ENCODE peak calls at places on chromosomes 7 and 10, in ten cellular contexts. B, X, M, H, E, F, V, Q, A and O are unnamed samples.
A peak's percentile ranks its signal among the peaks of the same experiment; 100 is the strongest.

GRCh38 chr7:131364767-131365344 is 37.2 kb downstream of the MKLN1 start:
- DNase-seq in B (no peak), X (no peak), M (no peak), H (no peak), E (no peak), F (no peak), V (no peak), Q (no peak), A (no peak), O (no peak)

GRCh38 chr7:22565315-22565811 is 65.4 kb upstream of the STEAP1B start:
- DNase-seq in B (peak; percentile 23), X (peak; percentile 12), M (no peak), H (no peak), E (no peak), F (no peak), V (peak; percentile 57), Q (peak; percentile 79), A (no peak), O (peak; percentile 93)

GRCh38 chr7:92875719-92876118 is 39.3 kb upstream of the CDK6 start:
- DNase-seq in B (no peak), X (peak; percentile 27), M (no peak), H (no peak), E (peak; percentile 51), F (no peak), V (no peak), Q (peak; percentile 75), A (no peak), O (peak; percentile 80)

GRCh38 chr10:17607603-17608332 is 9.4 kb downstream of the HACD1 start:
- DNase-seq in B (peak; percentile 63), X (no peak), M (no peak), H (peak; percentile 45), E (peak; percentile 39), F (no peak), V (peak; percentile 56), Q (no peak), A (no peak), O (peak; percentile 31)

GRCh38 chr7:94655562-94655883 is 410 bp downstream of the SGCE start:
- DNase-seq in B (no peak), X (no peak), M (no peak), H (peak; percentile 24), E (no peak), F (no peak), V (no peak), Q (no peak), A (no peak), O (peak; percentile 16)

GRCh38 chr7:134879815-134880475 is 100.5 kb downstream of the CALD1 start:
- DNase-seq in B (no peak), X (no peak), M (no peak), H (no peak), E (no peak), F (no peak), V (no peak), Q (no peak), A (no peak), O (no peak)

GRCh38 chr7:101916876-101917275 is 99.5 kb downstream of the CUX1 start:
- DNase-seq in B (no peak), X (no peak), M (no peak), H (no peak), E (no peak), F (no peak), V (no peak), Q (no peak), A (no peak), O (no peak)

GRCh38 chr7:116741625-116742316 is 69.8 kb downstream of the MET start:
- DNase-seq in B (no peak), X (no peak), M (no peak), H (no peak), E (no peak), F (no peak), V (no peak), Q (no peak), A (no peak), O (no peak)

GRCh38 chr7:55053651-55054226 is 34.9 kb downstream of the EGFR start:
- DNase-seq in B (no peak), X (no peak), M (no peak), H (no peak), E (no peak), F (no peak), V (no peak), Q (peak; percentile 43), A (no peak), O (peak; percentile 47)

GRCh38 chr7:40916811-40917210 is 782.0 kb downstream of the SUGCT start:
- DNase-seq in B (no peak), X (no peak), M (no peak), H (no peak), E (no peak), F (no peak), V (no peak), Q (no peak), A (no peak), O (peak; percentile 8)

GRCh38 chr7:27172388-27172774 is 1.7 kb downstream of the HOXA10 start:
- DNase-seq in B (no peak), X (no peak), M (no peak), H (no peak), E (no peak), F (no peak), V (peak; percentile 64), Q (no peak), A (peak; percentile 22), O (no peak)

GRCh38 chr10:68897336-68897741 is 3.8 kb upstream of the DDX50 start:
- DNase-seq in B (peak; percentile 76), X (peak; percentile 12), M (peak; percentile 64), H (peak; percentile 54), E (peak; percentile 40), F (no peak), V (peak; percentile 53), Q (no peak), A (peak; percentile 53), O (peak; percentile 47)

GRCh38 chr10:126459032-126459831 is 71.0 kb upstream of the ADAM12 start:
- DNase-seq in B (no peak), X (no peak), M (no peak), H (no peak), E (no peak), F (no peak), V (no peak), Q (no peak), A (no peak), O (peak; percentile 86)

GRCh38 chr7:128003179-128003578 is 28.1 kb downstream of the LRRC4 start:
- DNase-seq in B (no peak), X (no peak), M (no peak), H (no peak), E (no peak), F (no peak), V (no peak), Q (no peak), A (no peak), O (no peak)

GRCh38 chr7:135799881-135800280 is 51.3 kb upstream of the FAM180A start:
- DNase-seq in B (no peak), X (no peak), M (no peak), H (no peak), E (no peak), F (no peak), V (no peak), Q (no peak), A (no peak), O (no peak)

GRCh38 chr7:1721047-1721687 is 51.1 kb downstream of the ELFN1 start:
- DNase-seq in B (no peak), X (no peak), M (no peak), H (no peak), E (no peak), F (no peak), V (no peak), Q (peak; percentile 54), A (no peak), O (peak; percentile 9)

GRCh38 chr10:50566150-50566549 is 57.6 kb downstream of the SGMS1 start:
- DNase-seq in B (no peak), X (no peak), M (no peak), H (no peak), E (no peak), F (no peak), V (no peak), Q (no peak), A (no peak), O (no peak)

GRCh38 chr7:638256-639011 is 88.1 kb upstream of the DNAAF5 start:
- DNase-seq in B (no peak), X (no peak), M (no peak), H (no peak), E (no peak), F (no peak), V (no peak), Q (no peak), A (no peak), O (no peak)

GRCh38 chr10:25933653-25934608 is at the start of gene MYO3A:
- DNase-seq in B (peak; percentile 44), X (no peak), M (peak; percentile 33), H (peak; percentile 66), E (peak; percentile 2), F (no peak), V (no peak), Q (no peak), A (no peak), O (no peak)

GRCh38 chr7:114656471-114656870 is 241.9 kb downstream of the FOXP2 start:
- DNase-seq in B (no peak), X (no peak), M (no peak), H (no peak), E (no peak), F (no peak), V (no peak), Q (no peak), A (no peak), O (no peak)

GRCh38 chr7:24587853-24588252 is 14.6 kb downstream of the PALS2 start:
- DNase-seq in B (peak; percentile 33), X (peak; percentile 12), M (peak; percentile 39), H (peak; percentile 22), E (peak; percentile 63), F (peak; percentile 68), V (peak; percentile 55), Q (no peak), A (no peak), O (no peak)

GRCh38 chr10:35942052-35942451 is 300.0 kb upstream of the FZD8 start:
- DNase-seq in B (no peak), X (no peak), M (no peak), H (no peak), E (no peak), F (no peak), V (no peak), Q (no peak), A (no peak), O (no peak)

GRCh38 chr7:132030883-132031282 is 474.5 kb upstream of the PODXL start:
- DNase-seq in B (no peak), X (no peak), M (no peak), H (no peak), E (no peak), F (no peak), V (no peak), Q (peak; percentile 27), A (no peak), O (no peak)

GRCh38 chr10:33098966-33099663 is 141.1 kb upstream of the ITGB1 start:
- DNase-seq in B (no peak), X (no peak), M (no peak), H (no peak), E (no peak), F (no peak), V (no peak), Q (no peak), A (no peak), O (peak; percentile 81)

GRCh38 chr7:114085592-114086490 is 167.0 kb upstream of the PPP1R3A start:
- DNase-seq in B (peak; percentile 52), X (peak; percentile 27), M (peak; percentile 83), H (peak; percentile 77), E (peak; percentile 40), F (peak; percentile 66), V (peak; percentile 77), Q (peak; percentile 12), A (peak; percentile 90), O (peak; percentile 68)

GRCh38 chr10:132947843-132948242 is 5.5 kb upstream of the CFAP46 start:
- DNase-seq in B (no peak), X (no peak), M (no peak), H (no peak), E (no peak), F (no peak), V (no peak), Q (no peak), A (no peak), O (no peak)

GRCh38 chr7:89826574-89826973 is 327.7 kb upstream of the STEAP1 start:
- DNase-seq in B (no peak), X (no peak), M (no peak), H (no peak), E (no peak), F (no peak), V (peak; percentile 13), Q (no peak), A (no peak), O (no peak)

GRCh38 chr7:107186242-107186641 is 17.4 kb downstream of the HBP1 start:
- DNase-seq in B (no peak), X (no peak), M (no peak), H (no peak), E (no peak), F (no peak), V (no peak), Q (no peak), A (no peak), O (no peak)